ENCODE peak calls at places on chromosome 12, in seven cellular contexts. One of them, this sample, is unnamed.

GRCh38 chr12:76790564-76791552 is 26.9 kb downstream of the ZDHHC17 start:
- DNase-seq in neural progenitor cell: peak
- DNase-seq in GM23338: peak
- DNase-seq in hepatocyte: peak
- DNase-seq in OCI-LY7: peak
- DNase-seq in GM23248: peak
- DNase-seq in MM.1S: peak
- DNase-seq in this sample: peak

GRCh38 chr12:106975098-106975497 is 11.8 kb downstream of the MTERF2 start:
- DNase-seq in hepatocyte: no peak
- DNase-seq in GM23338: no peak
- DNase-seq in GM23248: no peak
- DNase-seq in neural progenitor cell: no peak
- DNase-seq in OCI-LY7: no peak
- DNase-seq in MM.1S: no peak
- DNase-seq in this sample: no peak

GRCh38 chr12:98344034-98344565 is 171.3 kb upstream of the TMPO start:
- DNase-seq in GM23338: peak
- DNase-seq in OCI-LY7: no peak
- DNase-seq in GM23248: no peak
- DNase-seq in neural progenitor cell: no peak
- DNase-seq in MM.1S: no peak
- DNase-seq in hepatocyte: no peak
- DNase-seq in this sample: no peak

GRCh38 chr12:109461846-109462766 is 15.0 kb downstream of the KCTD10 start:
- DNase-seq in OCI-LY7: no peak
- DNase-seq in GM23248: peak
- DNase-seq in neural progenitor cell: peak
- DNase-seq in GM23338: no peak
- DNase-seq in MM.1S: no peak
- DNase-seq in hepatocyte: peak
- DNase-seq in this sample: peak

GRCh38 chr12:51419473-51420228 is 5.0 kb upstream of the SLC4A8 start:
- DNase-seq in GM23338: peak
- DNase-seq in OCI-LY7: peak
- DNase-seq in GM23248: peak
- DNase-seq in hepatocyte: no peak
- DNase-seq in MM.1S: no peak
- DNase-seq in neural progenitor cell: peak
- DNase-seq in this sample: peak

GRCh38 chr12:130044991-130045621 is 117.2 kb upstream of the FZD10 start:
- DNase-seq in neural progenitor cell: peak
- DNase-seq in GM23338: peak
- DNase-seq in OCI-LY7: no peak
- DNase-seq in GM23248: no peak
- DNase-seq in hepatocyte: peak
- DNase-seq in MM.1S: no peak
- DNase-seq in this sample: no peak

GRCh38 chr12:29455087-29455486 is 42.4 kb downstream of the OVCH1 start:
- DNase-seq in OCI-LY7: no peak
- DNase-seq in neural progenitor cell: no peak
- DNase-seq in MM.1S: no peak
- DNase-seq in GM23338: no peak
- DNase-seq in GM23248: no peak
- DNase-seq in hepatocyte: no peak
- DNase-seq in this sample: no peak

GRCh38 chr12:131281016-131281415 is 327.3 kb downstream of the ADGRD1 start:
- DNase-seq in neural progenitor cell: no peak
- DNase-seq in MM.1S: no peak
- DNase-seq in GM23338: no peak
- DNase-seq in OCI-LY7: no peak
- DNase-seq in GM23248: no peak
- DNase-seq in hepatocyte: no peak
- DNase-seq in this sample: no peak

GRCh38 chr12:107012736-107013425 is 25.9 kb upstream of the MTERF2 start:
- DNase-seq in OCI-LY7: no peak
- DNase-seq in GM23248: no peak
- DNase-seq in neural progenitor cell: no peak
- DNase-seq in GM23338: no peak
- DNase-seq in MM.1S: no peak
- DNase-seq in hepatocyte: no peak
- DNase-seq in this sample: no peak

GRCh38 chr12:34400986-34401658 is 378.8 kb downstream of the ALG10 start:
- DNase-seq in OCI-LY7: no peak
- DNase-seq in neural progenitor cell: no peak
- DNase-seq in hepatocyte: peak
- DNase-seq in GM23338: no peak
- DNase-seq in MM.1S: no peak
- DNase-seq in GM23248: no peak
- DNase-seq in this sample: no peak

GRCh38 chr12:52783563-52784316 is 6.6 kb upstream of the KRT76 start:
- DNase-seq in hepatocyte: no peak
- DNase-seq in MM.1S: no peak
- DNase-seq in GM23248: no peak
- DNase-seq in OCI-LY7: no peak
- DNase-seq in GM23338: no peak
- DNase-seq in neural progenitor cell: no peak
- DNase-seq in this sample: no peak

GRCh38 chr12:58313091-58313855 is 371.9 kb downstream of the ATP23 start:
- DNase-seq in GM23338: no peak
- DNase-seq in hepatocyte: no peak
- DNase-seq in GM23248: peak
- DNase-seq in OCI-LY7: no peak
- DNase-seq in MM.1S: no peak
- DNase-seq in neural progenitor cell: no peak
- DNase-seq in this sample: peak

GRCh38 chr12:93094988-93095737 is 166.1 kb upstream of the EEA1 start:
- DNase-seq in neural progenitor cell: no peak
- DNase-seq in MM.1S: peak
- DNase-seq in GM23248: no peak
- DNase-seq in OCI-LY7: peak
- DNase-seq in hepatocyte: no peak
- DNase-seq in GM23338: no peak
- DNase-seq in this sample: no peak

GRCh38 chr12:3049596-3050314 is 27.4 kb upstream of the TSPAN9 start:
- DNase-seq in hepatocyte: no peak
- DNase-seq in OCI-LY7: peak
- DNase-seq in neural progenitor cell: no peak
- DNase-seq in GM23338: no peak
- DNase-seq in MM.1S: no peak
- DNase-seq in GM23248: no peak
- DNase-seq in this sample: no peak

GRCh38 chr12:131137009-131137835 is 183.5 kb downstream of the ADGRD1 start:
- DNase-seq in MM.1S: no peak
- DNase-seq in neural progenitor cell: no peak
- DNase-seq in OCI-LY7: no peak
- DNase-seq in GM23248: no peak
- DNase-seq in hepatocyte: no peak
- DNase-seq in GM23338: no peak
- DNase-seq in this sample: no peak

GRCh38 chr12:93777249-93777648 is 100.1 kb downstream of the CRADD start:
- DNase-seq in hepatocyte: no peak
- DNase-seq in MM.1S: no peak
- DNase-seq in OCI-LY7: no peak
- DNase-seq in neural progenitor cell: no peak
- DNase-seq in GM23248: peak
- DNase-seq in GM23338: no peak
- DNase-seq in this sample: peak

GRCh38 chr12:91091916-91092715 is 19.2 kb downstream of the LUM start:
- DNase-seq in neural progenitor cell: no peak
- DNase-seq in hepatocyte: no peak
- DNase-seq in MM.1S: no peak
- DNase-seq in OCI-LY7: no peak
- DNase-seq in GM23338: no peak
- DNase-seq in GM23248: no peak
- DNase-seq in this sample: no peak

GRCh38 chr12:85865905-85866304 is 8.2 kb upstream of the NTS start:
- DNase-seq in hepatocyte: no peak
- DNase-seq in OCI-LY7: no peak
- DNase-seq in GM23338: no peak
- DNase-seq in MM.1S: no peak
- DNase-seq in neural progenitor cell: peak
- DNase-seq in GM23248: peak
- DNase-seq in this sample: no peak

GRCh38 chr12:89960607-89961394 is 252.2 kb upstream of the ATP2B1 start:
- DNase-seq in GM23338: no peak
- DNase-seq in hepatocyte: peak
- DNase-seq in neural progenitor cell: no peak
- DNase-seq in MM.1S: no peak
- DNase-seq in GM23248: peak
- DNase-seq in OCI-LY7: no peak
- DNase-seq in this sample: peak

GRCh38 chr12:128864516-128865186 is 11.4 kb downstream of the GLT1D1 start:
- DNase-seq in hepatocyte: no peak
- DNase-seq in neural progenitor cell: no peak
- DNase-seq in GM23338: no peak
- DNase-seq in GM23248: no peak
- DNase-seq in OCI-LY7: no peak
- DNase-seq in MM.1S: no peak
- DNase-seq in this sample: no peak

GRCh38 chr12:5882511-5883185 is 62.4 kb downstream of the ANO2 start:
- DNase-seq in OCI-LY7: no peak
- DNase-seq in hepatocyte: no peak
- DNase-seq in GM23338: no peak
- DNase-seq in neural progenitor cell: no peak
- DNase-seq in MM.1S: no peak
- DNase-seq in GM23248: no peak
- DNase-seq in this sample: no peak

GRCh38 chr12:20264608-20265114 is 103.7 kb upstream of the PDE3A start:
- DNase-seq in GM23338: peak
- DNase-seq in hepatocyte: no peak
- DNase-seq in neural progenitor cell: peak
- DNase-seq in GM23248: no peak
- DNase-seq in MM.1S: no peak
- DNase-seq in OCI-LY7: no peak
- DNase-seq in this sample: no peak

GRCh38 chr12:91144053-91144452 is 32.8 kb upstream of the LUM start:
- DNase-seq in GM23248: peak
- DNase-seq in neural progenitor cell: no peak
- DNase-seq in MM.1S: no peak
- DNase-seq in OCI-LY7: no peak
- DNase-seq in GM23338: no peak
- DNase-seq in hepatocyte: no peak
- DNase-seq in this sample: peak

GRCh38 chr12:85755760-85756159 is 80.4 kb downstream of the RASSF9 start:
- DNase-seq in GM23248: peak
- DNase-seq in neural progenitor cell: no peak
- DNase-seq in MM.1S: no peak
- DNase-seq in OCI-LY7: no peak
- DNase-seq in hepatocyte: no peak
- DNase-seq in GM23338: no peak
- DNase-seq in this sample: peak

GRCh38 chr12:122076743-122077495 is 1.6 kb upstream of the MLXIP start:
- DNase-seq in MM.1S: no peak
- DNase-seq in GM23338: no peak
- DNase-seq in neural progenitor cell: no peak
- DNase-seq in hepatocyte: no peak
- DNase-seq in GM23248: no peak
- DNase-seq in OCI-LY7: peak
- DNase-seq in this sample: no peak
- TF ChIP-seq EZH2phosphoT487 in MM.1S: no peak
- TF ChIP-seq EZH2phosphoT487 in GM23338: no peak
- TF ChIP-seq EZH2phosphoT487 in neural progenitor cell: no peak
- TF ChIP-seq EZH2phosphoT487 in hepatocyte: no peak
- TF ChIP-seq EZH2phosphoT487 in GM23248: no peak
- TF ChIP-seq EZH2phosphoT487 in OCI-LY7: no peak
- TF ChIP-seq EZH2phosphoT487 in this sample: no peak

DNA sequence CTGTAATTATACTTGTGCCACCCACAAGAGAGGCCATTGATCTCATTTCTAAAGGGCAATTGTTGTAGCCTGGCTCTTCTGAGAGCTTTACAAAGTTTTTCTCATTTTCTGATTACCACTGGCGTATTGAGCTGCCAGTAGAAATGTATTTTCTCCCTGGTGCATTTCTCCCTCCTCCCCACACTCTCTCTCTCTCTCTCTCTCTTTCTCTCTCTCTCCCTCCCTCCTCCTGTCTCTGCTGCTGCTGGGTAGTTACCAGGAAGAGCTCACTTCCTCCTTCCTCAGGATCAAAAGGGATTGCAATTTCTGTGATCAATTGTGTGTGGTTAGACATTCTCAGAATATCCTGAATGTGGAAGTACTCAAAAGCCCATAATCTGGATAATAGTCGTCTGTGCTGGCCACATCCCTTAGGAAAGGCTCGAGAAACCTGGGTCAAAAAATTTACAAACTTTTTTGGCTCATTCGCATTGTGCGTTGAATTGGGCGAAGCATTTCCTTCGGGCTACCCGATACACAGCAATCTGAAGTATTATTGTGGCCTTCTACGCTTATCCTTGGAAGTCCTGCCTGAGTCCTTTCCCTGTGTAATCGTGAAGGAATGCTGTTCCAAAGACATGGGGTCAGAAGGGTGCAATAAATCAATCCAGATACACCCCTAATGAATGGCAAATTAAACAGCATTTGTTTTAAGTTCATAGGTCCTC is 254.8 kb downstream of the MSRB3 start:
- DNase-seq in GM23248: no peak
- DNase-seq in MM.1S: no peak
- DNase-seq in OCI-LY7: no peak
- DNase-seq in GM23338: no peak
- DNase-seq in neural progenitor cell: no peak
- DNase-seq in hepatocyte: no peak
- DNase-seq in this sample: peak
- TF ChIP-seq EZH2phosphoT487 in GM23248: no peak
- TF ChIP-seq EZH2phosphoT487 in MM.1S: no peak
- TF ChIP-seq EZH2phosphoT487 in OCI-LY7: no peak
- TF ChIP-seq EZH2phosphoT487 in GM23338: no peak
- TF ChIP-seq EZH2phosphoT487 in neural progenitor cell: no peak
- TF ChIP-seq EZH2phosphoT487 in hepatocyte: no peak
- TF ChIP-seq EZH2phosphoT487 in this sample: no peak

DNA sequence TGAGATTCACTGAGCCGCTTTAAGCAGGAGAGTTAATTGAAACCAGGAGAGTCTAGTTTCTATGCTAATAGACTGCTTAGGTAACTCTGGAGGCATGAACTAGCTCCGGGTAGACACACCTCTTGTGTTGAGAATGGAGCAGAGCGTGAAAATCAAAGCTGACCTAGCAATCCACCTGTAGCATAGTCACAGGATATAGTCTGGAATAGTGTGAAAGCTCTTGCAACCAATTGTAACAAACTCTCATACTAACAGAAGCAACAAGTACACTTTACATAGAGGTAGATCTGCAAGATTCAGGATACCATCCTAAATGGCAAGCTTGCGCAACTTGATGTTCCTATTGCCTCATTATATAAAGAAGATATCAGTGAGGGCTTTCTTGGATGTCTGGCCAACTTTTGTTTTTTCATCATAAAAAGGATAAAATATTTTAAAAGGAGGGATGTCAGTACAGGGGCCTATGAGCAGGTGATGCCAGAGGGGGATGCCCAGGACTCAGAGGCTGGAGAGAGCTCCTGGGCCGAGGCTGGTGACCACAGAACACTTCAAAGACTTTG is 5.2 kb downstream of the ALDH1L2 start:
- DNase-seq in GM23338: no peak
- DNase-seq in OCI-LY7: no peak
- DNase-seq in neural progenitor cell: no peak
- DNase-seq in MM.1S: no peak
- DNase-seq in GM23248: no peak
- DNase-seq in hepatocyte: no peak
- DNase-seq in this sample: no peak
- TF ChIP-seq EZH2phosphoT487 in GM23338: no peak
- TF ChIP-seq EZH2phosphoT487 in OCI-LY7: no peak
- TF ChIP-seq EZH2phosphoT487 in neural progenitor cell: no peak
- TF ChIP-seq EZH2phosphoT487 in MM.1S: no peak
- TF ChIP-seq EZH2phosphoT487 in GM23248: no peak
- TF ChIP-seq EZH2phosphoT487 in hepatocyte: no peak
- TF ChIP-seq EZH2phosphoT487 in this sample: no peak

GRCh38 chr12:48157889-48158370 is 615 bp upstream of the ASB8 start:
- DNase-seq in OCI-LY7: peak
- DNase-seq in hepatocyte: no peak
- DNase-seq in GM23338: no peak
- DNase-seq in neural progenitor cell: no peak
- DNase-seq in MM.1S: no peak
- DNase-seq in GM23248: no peak
- DNase-seq in this sample: no peak
- TF ChIP-seq EZH2phosphoT487 in OCI-LY7: no peak
- TF ChIP-seq EZH2phosphoT487 in hepatocyte: no peak
- TF ChIP-seq EZH2phosphoT487 in GM23338: no peak
- TF ChIP-seq EZH2phosphoT487 in neural progenitor cell: no peak
- TF ChIP-seq EZH2phosphoT487 in MM.1S: no peak
- TF ChIP-seq EZH2phosphoT487 in GM23248: no peak
- TF ChIP-seq EZH2phosphoT487 in this sample: no peak

This sample was measured in PC-3.